ENCODE peak calls at places on chromosomes 11 and 22, in five cellular contexts. One of them, this sample, is unnamed.

GRCh38 chr11:8201524-8202365 is 32.9 kb upstream of the RIC3 start:
- DNase-seq in H1: peak
- DNase-seq in WTC11: no peak
- DNase-seq in HepG2: no peak
- DNase-seq in GM12878: peak
- DNase-seq in this sample: no peak

GRCh38 chr22:19843107-19843856 is 11.4 kb downstream of the GNB1L start:
- DNase-seq in H1: no peak
- DNase-seq in WTC11: no peak
- DNase-seq in HepG2: no peak
- DNase-seq in GM12878: no peak
- DNase-seq in this sample: no peak

GRCh38 chr11:123559418-123559817 is 95.0 kb downstream of the SCN3B start:
- DNase-seq in WTC11: no peak
- DNase-seq in H1: no peak
- DNase-seq in HepG2: no peak
- DNase-seq in GM12878: no peak
- DNase-seq in this sample: no peak

GRCh38 chr22:46085831-46086576 is 64.3 kb upstream of the PPARA start:
- DNase-seq in HepG2: no peak
- DNase-seq in GM12878: no peak
- DNase-seq in WTC11: no peak
- DNase-seq in H1: no peak
- DNase-seq in this sample: peak

GRCh38 chr11:9868641-9869040 is 204.8 kb downstream of the SWAP70 start:
- DNase-seq in WTC11: no peak
- DNase-seq in HepG2: no peak
- DNase-seq in GM12878: no peak
- DNase-seq in H1: no peak
- DNase-seq in this sample: no peak

GRCh38 chr11:8631395-8632110 is 37.5 kb upstream of the STK33 start:
- DNase-seq in HepG2: no peak
- DNase-seq in WTC11: no peak
- DNase-seq in GM12878: no peak
- DNase-seq in H1: no peak
- DNase-seq in this sample: peak

GRCh38 chr11:76629133-76629852 is 41.3 kb downstream of the LRRC32 start:
- DNase-seq in GM12878: peak
- DNase-seq in HepG2: no peak
- DNase-seq in H1: no peak
- DNase-seq in WTC11: no peak
- DNase-seq in this sample: no peak

GRCh38 chr11:2699185-2699530 is 636 bp downstream of the KCNQ1OT1 start:
- DNase-seq in GM12878: no peak
- DNase-seq in WTC11: peak
- DNase-seq in H1: no peak
- DNase-seq in HepG2: no peak
- DNase-seq in this sample: no peak

GRCh38 chr22:17370036-17370765 is 941 bp downstream of the CECR2 start:
- DNase-seq in HepG2: no peak
- DNase-seq in WTC11: peak
- DNase-seq in H1: peak
- DNase-seq in GM12878: no peak
- DNase-seq in this sample: no peak

GRCh38 chr11:121551463-121551862 is 98.7 kb upstream of the SORL1-AS1 start:
- DNase-seq in WTC11: no peak
- DNase-seq in HepG2: no peak
- DNase-seq in GM12878: no peak
- DNase-seq in H1: peak
- DNase-seq in this sample: no peak

GRCh38 chr11:122007611-122008071 is 108.4 kb downstream of the BLID start:
- DNase-seq in H1: no peak
- DNase-seq in WTC11: no peak
- DNase-seq in HepG2: no peak
- DNase-seq in GM12878: no peak
- DNase-seq in this sample: no peak

GRCh38 chr11:77519847-77520246 is 46.0 kb upstream of the PAK1 start:
- DNase-seq in H1: peak
- DNase-seq in GM12878: no peak
- DNase-seq in HepG2: no peak
- DNase-seq in WTC11: peak
- DNase-seq in this sample: no peak

GRCh38 chr22:29907753-29908515 is 25.0 kb downstream of the MTMR3 start:
- DNase-seq in WTC11: no peak
- DNase-seq in GM12878: no peak
- DNase-seq in HepG2: peak
- DNase-seq in H1: no peak
- DNase-seq in this sample: peak

GRCh38 chr11:35836185-35836584 is 107.7 kb upstream of the LDLRAD3 start:
- DNase-seq in H1: no peak
- DNase-seq in GM12878: no peak
- DNase-seq in WTC11: no peak
- DNase-seq in HepG2: no peak
- DNase-seq in this sample: no peak

GRCh38 chr22:46379301-46379930 is 43.9 kb downstream of the TRMU start:
- DNase-seq in H1: no peak
- DNase-seq in HepG2: peak
- DNase-seq in WTC11: no peak
- DNase-seq in GM12878: no peak
- DNase-seq in this sample: no peak

GRCh38 chr11:115709297-115709696 is 205.1 kb upstream of the CADM1 start:
- DNase-seq in H1: no peak
- DNase-seq in HepG2: no peak
- DNase-seq in GM12878: peak
- DNase-seq in WTC11: no peak
- DNase-seq in this sample: no peak

GRCh38 chr11:69492201-69492991 is 10.9 kb downstream of the LINC01488 start:
- DNase-seq in HepG2: peak
- DNase-seq in H1: no peak
- DNase-seq in WTC11: no peak
- DNase-seq in GM12878: no peak
- DNase-seq in this sample: no peak

GRCh38 chr11:10561043-10561818 is 7.2 kb downstream of the LYVE1 start:
- DNase-seq in HepG2: peak
- DNase-seq in H1: no peak
- DNase-seq in WTC11: no peak
- DNase-seq in GM12878: no peak
- DNase-seq in this sample: no peak

GRCh38 chr22:30687358-30687757 is 7.3 kb upstream of the OSBP2 start:
- DNase-seq in GM12878: no peak
- DNase-seq in WTC11: no peak
- DNase-seq in H1: no peak
- DNase-seq in HepG2: no peak
- DNase-seq in this sample: no peak

GRCh38 chr22:27460596-27461347 is 340.8 kb downstream of the MN1 start:
- DNase-seq in WTC11: no peak
- DNase-seq in HepG2: no peak
- DNase-seq in H1: no peak
- DNase-seq in GM12878: no peak
- DNase-seq in this sample: no peak

GRCh38 chr11:67274768-67275605 is 8.7 kb downstream of the GRK2 start:
- DNase-seq in HepG2: no peak
- DNase-seq in GM12878: no peak
- DNase-seq in WTC11: peak
- DNase-seq in H1: no peak
- DNase-seq in this sample: no peak

GRCh38 chr11:131943296-131943695 is 572.9 kb downstream of the NTM start:
- DNase-seq in WTC11: no peak
- DNase-seq in H1: no peak
- DNase-seq in GM12878: no peak
- DNase-seq in HepG2: no peak
- DNase-seq in this sample: no peak

GRCh38 chr11:20162824-20163777 is 2.8 kb upstream of the DBX1 start:
- DNase-seq in WTC11: peak
- DNase-seq in HepG2: no peak
- DNase-seq in GM12878: no peak
- DNase-seq in H1: peak
- DNase-seq in this sample: peak

GRCh38 chr11:96238563-96239166 is 104.3 kb downstream of the MAML2 start:
- DNase-seq in GM12878: no peak
- DNase-seq in HepG2: no peak
- DNase-seq in H1: no peak
- DNase-seq in WTC11: no peak
- DNase-seq in this sample: no peak
- TF ChIP-seq ATF2 in GM12878: no peak
- TF ChIP-seq ATF2 in HepG2: no peak
- TF ChIP-seq ATF2 in H1: no peak
- TF ChIP-seq ATF2 in WTC11: no peak
- TF ChIP-seq ATF2 in this sample: no peak

GRCh38 chr11:108906329-108906728 is 241.5 kb downstream of the DDX10 start:
- DNase-seq in GM12878: no peak
- DNase-seq in H1: no peak
- DNase-seq in WTC11: no peak
- DNase-seq in HepG2: peak
- DNase-seq in this sample: no peak
- TF ChIP-seq ATF2 in GM12878: no peak
- TF ChIP-seq ATF2 in H1: no peak
- TF ChIP-seq ATF2 in WTC11: no peak
- TF ChIP-seq ATF2 in HepG2: no peak
- TF ChIP-seq ATF2 in this sample: no peak

DNA sequence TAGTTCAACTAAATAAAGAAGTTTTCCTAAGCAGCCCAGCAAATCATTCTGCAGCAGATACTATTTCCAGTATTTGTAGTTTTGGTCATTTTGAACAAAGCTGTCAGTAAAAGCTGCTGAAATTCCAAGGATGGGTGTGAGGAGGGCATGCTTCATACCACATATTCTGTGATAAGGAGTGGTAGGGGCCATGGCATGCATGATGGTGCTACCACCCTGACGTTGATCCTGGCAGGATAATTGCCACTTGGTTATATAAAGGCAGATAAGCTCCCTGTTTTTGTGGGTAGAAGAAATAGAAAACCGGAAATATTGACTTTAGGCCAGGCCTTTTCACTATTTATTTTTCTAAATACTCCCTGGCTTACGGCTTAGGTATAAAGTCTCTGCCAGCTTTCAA is 33.1 kb upstream of the L3MBTL2 start:
- DNase-seq in GM12878: no peak
- DNase-seq in H1: no peak
- DNase-seq in HepG2: no peak
- DNase-seq in WTC11: no peak
- DNase-seq in this sample: no peak
- TF ChIP-seq ATF2 in GM12878: no peak
- TF ChIP-seq ATF2 in H1: no peak
- TF ChIP-seq ATF2 in HepG2: no peak
- TF ChIP-seq ATF2 in WTC11: no peak
- TF ChIP-seq ATF2 in this sample: no peak

GRCh38 chr11:33645686-33646085 is 54.9 kb downstream of the C11orf91 start:
- DNase-seq in H1: peak
- DNase-seq in WTC11: no peak
- DNase-seq in HepG2: no peak
- DNase-seq in GM12878: no peak
- DNase-seq in this sample: no peak

GRCh38 chr11:33638608-33639007 is 62.0 kb downstream of the C11orf91 start:
- DNase-seq in WTC11: no peak
- DNase-seq in GM12878: no peak
- DNase-seq in HepG2: no peak
- DNase-seq in H1: no peak
- DNase-seq in this sample: no peak

GRCh38 chr11:33640730-33641371 is 59.8 kb downstream of the C11orf91 start:
- DNase-seq in GM12878: no peak
- DNase-seq in HepG2: no peak
- DNase-seq in WTC11: no peak
- DNase-seq in H1: no peak
- DNase-seq in this sample: no peak

GRCh38 chr11:33643167-33643817 is 57.3 kb downstream of the C11orf91 start:
- DNase-seq in HepG2: no peak
- DNase-seq in H1: no peak
- DNase-seq in GM12878: no peak
- DNase-seq in WTC11: no peak
- DNase-seq in this sample: no peak

GRCh38 chr11:33642461-33643166 is 58.0 kb downstream of the C11orf91 start:
- DNase-seq in WTC11: no peak
- DNase-seq in GM12878: no peak
- DNase-seq in HepG2: no peak
- DNase-seq in H1: no peak
- DNase-seq in this sample: no peak
- TF ChIP-seq ATF2 in WTC11: no peak
- TF ChIP-seq ATF2 in GM12878: no peak
- TF ChIP-seq ATF2 in HepG2: no peak
- TF ChIP-seq ATF2 in H1: no peak
- TF ChIP-seq ATF2 in this sample: no peak

DNA sequence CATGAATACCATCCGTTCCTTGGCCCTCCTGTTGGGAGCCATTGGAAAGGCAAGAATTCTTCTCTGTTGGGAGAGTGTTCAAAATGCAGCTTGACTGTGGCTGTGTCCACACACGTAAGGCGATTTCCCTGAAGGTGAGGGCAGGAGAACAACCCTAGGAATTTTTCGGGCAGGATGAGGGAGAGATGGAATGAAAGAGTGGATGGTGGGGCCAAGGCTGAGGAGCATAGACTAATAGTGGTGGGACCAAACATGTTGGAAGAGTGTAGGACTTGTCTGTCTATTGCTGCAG is 924.9 kb downstream of the TBC1D22A start:
- DNase-seq in WTC11: no peak
- DNase-seq in HepG2: no peak
- DNase-seq in H1: no peak
- DNase-seq in GM12878: no peak
- DNase-seq in this sample: no peak
- TF ChIP-seq ATF2 in WTC11: no peak
- TF ChIP-seq ATF2 in HepG2: no peak
- TF ChIP-seq ATF2 in H1: no peak
- TF ChIP-seq ATF2 in GM12878: no peak
- TF ChIP-seq ATF2 in this sample: no peak

DNA sequence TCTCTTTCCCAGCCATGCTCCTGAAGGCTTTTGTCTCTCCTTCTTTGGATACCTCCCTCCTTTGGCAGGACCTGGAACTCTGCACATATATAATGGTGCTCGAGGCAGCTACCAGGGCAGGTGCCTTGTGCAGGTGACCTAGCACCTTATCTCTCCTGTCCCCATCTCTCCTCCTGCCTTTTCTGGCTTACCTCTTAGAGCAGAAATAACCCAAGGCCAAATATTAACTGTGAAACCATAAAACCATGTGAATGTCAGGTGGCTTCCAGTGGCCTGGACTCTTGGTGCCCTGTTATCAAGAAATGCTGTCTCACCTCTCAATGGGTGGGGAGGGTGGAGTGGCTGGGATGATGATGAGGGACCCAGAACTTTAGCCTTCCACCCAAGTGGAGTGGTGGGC is 42.8 kb downstream of the YWHAH start:
- DNase-seq in HepG2: no peak
- DNase-seq in GM12878: no peak
- DNase-seq in H1: no peak
- DNase-seq in WTC11: no peak
- DNase-seq in this sample: no peak
- TF ChIP-seq ATF2 in HepG2: no peak
- TF ChIP-seq ATF2 in GM12878: no peak
- TF ChIP-seq ATF2 in H1: no peak
- TF ChIP-seq ATF2 in WTC11: no peak
- TF ChIP-seq ATF2 in this sample: no peak

GRCh38 chr11:927871-928270 is 2.2 kb downstream of the AP2A2 start:
- DNase-seq in H1: no peak
- DNase-seq in WTC11: no peak
- DNase-seq in HepG2: no peak
- DNase-seq in GM12878: no peak
- DNase-seq in this sample: no peak
- TF ChIP-seq ATF2 in H1: no peak
- TF ChIP-seq ATF2 in WTC11: no peak
- TF ChIP-seq ATF2 in HepG2: no peak
- TF ChIP-seq ATF2 in GM12878: no peak
- TF ChIP-seq ATF2 in this sample: no peak